ENCODE peak calls at places on chromosomes 6 and 20, in seven cellular contexts. R is NCI-H526; K is SIG-M5; G is GM10248; N is ELF-1; P is CD4-positive, alpha-beta T cell; M is effector CD4-positive, alpha-beta T cell. D is an unnamed sample.
A peak's percentile ranks its signal among the peaks of the same experiment; 100 is the strongest.

GRCh38 chr20:63086421-63087235 is 79.9 kb upstream of the BHLHE23 start:
- DNase-seq in N (no peak), M (no peak), R (no peak), K (no peak), P (no peak), G (no peak), D (no peak)

GRCh38 chr6:150004101-150004782 is 21.1 kb downstream of the RAET1L start:
- DNase-seq in R (no peak), N (no peak), M (peak; percentile 53), P (peak; percentile 21), K (no peak), G (peak; percentile 60), D (no peak)

GRCh38 chr20:43904195-43904594 is 10.5 kb upstream of the TOX2 start:
- DNase-seq in M (no peak), P (no peak), G (no peak), R (peak; percentile 91), N (peak; percentile 67), K (no peak), D (no peak)

GRCh38 chr20:35146299-35146921 is 726 bp downstream of the EDEM2 start:
- DNase-seq in N (peak; percentile 63), R (no peak), P (no peak), G (no peak), K (no peak), M (no peak), D (no peak)

GRCh38 chr6:121881974-121882667 is 446.7 kb downstream of the GJA1 start:
- DNase-seq in R (no peak), P (no peak), G (no peak), N (no peak), M (no peak), K (no peak), D (peak; percentile 92)

GRCh38 chr20:31496761-31497295 is 17.4 kb upstream of the HM13 start:
- DNase-seq in M (no peak), R (no peak), G (no peak), N (peak; percentile 44), P (no peak), K (no peak), D (no peak)

GRCh38 chr6:37487891-37488290 is 11.8 kb downstream of the CCDC167 start:
- DNase-seq in G (no peak), K (no peak), N (no peak), M (no peak), P (no peak), R (no peak), D (no peak)

GRCh38 chr6:16688984-16689636 is 72.2 kb downstream of the ATXN1 start:
- DNase-seq in M (no peak), P (no peak), N (no peak), K (no peak), G (no peak), R (no peak), D (peak; percentile 93)

GRCh38 chr20:51531141-51531710 is 11.3 kb downstream of the NFATC2 start:
- DNase-seq in M (peak; percentile 69), P (no peak), R (no peak), N (no peak), G (peak; percentile 71), K (no peak), D (peak; percentile 36)

GRCh38 chr6:75488026-75488425 is 5.6 kb downstream of the FILIP1 start:
- DNase-seq in P (no peak), K (no peak), G (no peak), N (no peak), R (no peak), M (no peak), D (peak; percentile 84)

GRCh38 chr20:56447227-56447626 is 21.2 kb upstream of the RTF2 start:
- DNase-seq in K (no peak), P (no peak), M (no peak), G (no peak), R (no peak), N (peak; percentile 30), D (no peak)

GRCh38 chr6:20135677-20136268 is 76.5 kb downstream of the MBOAT1 start:
- DNase-seq in R (no peak), G (no peak), K (no peak), P (no peak), N (no peak), M (no peak), D (no peak)

GRCh38 chr6:138487122-138487604 is 12.1 kb downstream of the NHSL1 start:
- DNase-seq in N (no peak), G (no peak), P (no peak), R (no peak), M (no peak), K (no peak), D (no peak)

GRCh38 chr6:169046483-169047192 is 207.0 kb downstream of the THBS2 start:
- DNase-seq in P (no peak), K (no peak), R (no peak), N (no peak), G (no peak), M (no peak), D (peak; percentile 56)

GRCh38 chr6:42120895-42121865 is 21.2 kb downstream of the C6orf132 start:
- DNase-seq in K (no peak), G (no peak), P (no peak), N (peak; percentile 21), R (no peak), M (no peak), D (no peak)

GRCh38 chr20:63328716-63329275 is 32.4 kb downstream of the CHRNA4 start:
- DNase-seq in N (no peak), P (no peak), K (no peak), R (no peak), M (no peak), G (no peak), D (no peak)

GRCh38 chr20:49691818-49692568 is 21.7 kb downstream of the B4GALT5 start:
- DNase-seq in G (no peak), M (no peak), K (no peak), R (no peak), P (no peak), N (no peak), D (no peak)

GRCh38 chr20:48463916-48464315 is 363.9 kb downstream of the PREX1 start:
- DNase-seq in G (no peak), P (no peak), K (no peak), M (no peak), R (no peak), N (no peak), D (peak; percentile 63)

GRCh38 chr6:116406678-116407345 is 36.1 kb downstream of the DSE start:
- DNase-seq in K (no peak), M (no peak), R (no peak), G (no peak), N (no peak), P (no peak), D (peak; percentile 89)

GRCh38 chr6:30450908-30451818 is 38.1 kb upstream of the HLA-E start:
- DNase-seq in M (peak; percentile 39), R (no peak), K (peak; percentile 92), N (peak; percentile 47), G (peak; percentile 63), P (peak; percentile 44), D (peak; percentile 58)

GRCh38 chr20:22763257-22763906 is 179.0 kb upstream of the FOXA2 start:
- DNase-seq in K (no peak), P (no peak), M (no peak), G (no peak), R (no peak), N (no peak), D (no peak)

GRCh38 chr6:53282741-53283140 is 66.0 kb downstream of the ELOVL5 start:
- DNase-seq in N (no peak), M (no peak), K (no peak), G (no peak), R (no peak), P (no peak), D (no peak)

GRCh38 chr6:131909408-131910218 is 41.6 kb downstream of the CCN2 start:
- DNase-seq in R (peak; percentile 47), G (peak; percentile 55), P (peak; percentile 50), M (peak; percentile 63), N (peak; percentile 51), K (no peak), D (peak; percentile 72)

GRCh38 chr6:15352884-15353283 is 107.0 kb downstream of the JARID2 start:
- DNase-seq in P (no peak), R (no peak), K (no peak), N (no peak), M (no peak), G (no peak), D (peak; percentile 42)

GRCh38 chr6:106125925-106126435 is 39.8 kb downstream of the PRDM1 start:
- DNase-seq in N (no peak), M (no peak), R (no peak), K (no peak), G (peak; percentile 52), P (peak; percentile 22), D (no peak)

GRCh38 chr6:117233146-117233545 is 32.2 kb upstream of the VGLL2 start:
- DNase-seq in R (no peak), G (no peak), K (no peak), P (no peak), N (no peak), M (no peak), D (no peak)

GRCh38 chr20:6863798-6864201 is 96.3 kb downstream of the BMP2 start:
- DNase-seq in R (no peak), N (no peak), G (no peak), K (no peak), M (no peak), P (no peak), D (no peak)

GRCh38 chr6:154824076-154824475 is 90.9 kb downstream of the SCAF8 start:
- DNase-seq in G (no peak), R (no peak), N (no peak), M (no peak), P (no peak), K (no peak), D (no peak)

GRCh38 chr6:135274561-135275293 is 93.6 kb downstream of the MYB start:
- DNase-seq in N (no peak), K (no peak), G (peak; percentile 39), P (no peak), R (no peak), M (no peak), D (peak; percentile 34)

GRCh38 chr6:40322336-40322735 is 264.8 kb downstream of the LRFN2 start:
- DNase-seq in N (peak; percentile 54), M (no peak), G (no peak), K (no peak), P (no peak), R (no peak), D (no peak)

GRCh38 chr6:87391334-87391733 is 16.4 kb upstream of the CFAP206 start:
- DNase-seq in G (peak; percentile 48), M (no peak), P (no peak), K (no peak), N (peak; percentile 54), R (peak; percentile 34), D (peak; percentile 29)

GRCh38 chr20:57451356-57451755 is 60.2 kb downstream of the RBM38 start:
- DNase-seq in N (no peak), R (no peak), K (no peak), G (no peak), P (no peak), M (no peak), D (no peak)

GRCh38 chr20:63215101-63216040 is 560 bp downstream of the YTHDF1 start:
- DNase-seq in N (peak; percentile 88), M (no peak), K (no peak), R (no peak), G (peak; percentile 56), P (no peak), D (peak; percentile 60)

GRCh38 chr6:128641701-128642100 is 121.3 kb upstream of the PTPRK start:
- DNase-seq in G (no peak), M (no peak), R (no peak), P (no peak), K (no peak), N (no peak), D (peak; percentile 64)

GRCh38 chr6:167970236-167970635 is 27.2 kb upstream of the KIF25 start:
- DNase-seq in N (no peak), K (no peak), R (no peak), P (no peak), G (no peak), M (no peak), D (no peak)

GRCh38 chr20:11807070-11807741 is 110.5 kb upstream of the BTBD3 start:
- DNase-seq in K (no peak), N (no peak), M (no peak), G (no peak), P (no peak), R (no peak), D (peak; percentile 93)

D was measured in IMR-90.